ENCODE peak calls at places on chromosomes 7 and 10, in four cellular contexts. One of them, this sample, is unnamed.

GRCh38 chr10:13559124-13559700 is 27.6 kb upstream of the PRPF18 start:
- DNase-seq in astrocyte: no peak
- DNase-seq in CD8-positive, alpha-beta memory T cell: no peak
- DNase-seq in fibroblast of lung: no peak
- DNase-seq in this sample: no peak

GRCh38 chr7:85600425-85600824 is 413.6 kb upstream of the SEMA3D start:
- DNase-seq in astrocyte: no peak
- DNase-seq in fibroblast of lung: peak
- DNase-seq in CD8-positive, alpha-beta memory T cell: no peak
- DNase-seq in this sample: no peak

GRCh38 chr7:116730097-116731018 is 58.4 kb downstream of the MET start:
- DNase-seq in CD8-positive, alpha-beta memory T cell: no peak
- DNase-seq in astrocyte: no peak
- DNase-seq in fibroblast of lung: no peak
- DNase-seq in this sample: no peak

GRCh38 chr10:6700066-6700465 is 120.0 kb upstream of the PRKCQ start:
- DNase-seq in fibroblast of lung: no peak
- DNase-seq in astrocyte: no peak
- DNase-seq in CD8-positive, alpha-beta memory T cell: no peak
- DNase-seq in this sample: no peak

GRCh38 chr10:43233601-43234430 is 33.0 kb downstream of the RASGEF1A start:
- DNase-seq in CD8-positive, alpha-beta memory T cell: no peak
- DNase-seq in astrocyte: no peak
- DNase-seq in fibroblast of lung: no peak
- DNase-seq in this sample: no peak

GRCh38 chr10:72173635-72174296 is 42.0 kb upstream of the ANAPC16 start:
- DNase-seq in astrocyte: peak
- DNase-seq in fibroblast of lung: peak
- DNase-seq in CD8-positive, alpha-beta memory T cell: no peak
- DNase-seq in this sample: no peak

GRCh38 chr10:5546891-5547683 is 22.3 kb downstream of the CALML3 start:
- DNase-seq in CD8-positive, alpha-beta memory T cell: no peak
- DNase-seq in astrocyte: peak
- DNase-seq in fibroblast of lung: no peak
- DNase-seq in this sample: peak

GRCh38 chr10:68989317-68989990 is 851 bp downstream of the KIFBP start:
- DNase-seq in astrocyte: peak
- DNase-seq in fibroblast of lung: peak
- DNase-seq in CD8-positive, alpha-beta memory T cell: no peak
- DNase-seq in this sample: no peak

GRCh38 chr10:123970207-123970926 is 78.8 kb upstream of the CPXM2 start:
- DNase-seq in astrocyte: no peak
- DNase-seq in CD8-positive, alpha-beta memory T cell: no peak
- DNase-seq in fibroblast of lung: no peak
- DNase-seq in this sample: no peak

GRCh38 chr7:63043657-63044543 is 954.7 kb upstream of the ZNF722 start:
- DNase-seq in fibroblast of lung: no peak
- DNase-seq in astrocyte: no peak
- DNase-seq in CD8-positive, alpha-beta memory T cell: no peak
- DNase-seq in this sample: no peak

GRCh38 chr10:33333260-33334169 is 952 bp downstream of the NRP1 start:
- DNase-seq in fibroblast of lung: no peak
- DNase-seq in CD8-positive, alpha-beta memory T cell: peak
- DNase-seq in astrocyte: peak
- DNase-seq in this sample: no peak

GRCh38 chr10:128209862-128210214 is 83.6 kb upstream of the MKI67 start:
- DNase-seq in astrocyte: no peak
- DNase-seq in CD8-positive, alpha-beta memory T cell: no peak
- DNase-seq in fibroblast of lung: no peak
- DNase-seq in this sample: no peak

GRCh38 chr10:124878457-124878739 is 63.5 kb upstream of the ZRANB1 start:
- DNase-seq in fibroblast of lung: no peak
- DNase-seq in astrocyte: no peak
- DNase-seq in CD8-positive, alpha-beta memory T cell: no peak
- DNase-seq in this sample: no peak

GRCh38 chr10:29501692-29502091 is 133.1 kb downstream of the SVIL start:
- DNase-seq in astrocyte: peak
- DNase-seq in fibroblast of lung: peak
- DNase-seq in CD8-positive, alpha-beta memory T cell: no peak
- DNase-seq in this sample: peak

GRCh38 chr10:64076322-64076940 is 555.2 kb downstream of the REEP3 start:
- DNase-seq in astrocyte: no peak
- DNase-seq in CD8-positive, alpha-beta memory T cell: no peak
- DNase-seq in fibroblast of lung: no peak
- DNase-seq in this sample: no peak

GRCh38 chr7:98357751-98358161 is 43.1 kb downstream of the BAIAP2L1 start:
- DNase-seq in fibroblast of lung: peak
- DNase-seq in astrocyte: peak
- DNase-seq in CD8-positive, alpha-beta memory T cell: no peak
- DNase-seq in this sample: peak

GRCh38 chr10:124935946-124936345 is 6.0 kb upstream of the ZRANB1 start:
- DNase-seq in astrocyte: no peak
- DNase-seq in CD8-positive, alpha-beta memory T cell: no peak
- DNase-seq in fibroblast of lung: no peak
- DNase-seq in this sample: no peak

GRCh38 chr10:95503526-95503925 is 57.6 kb downstream of the SORBS1 start:
- DNase-seq in astrocyte: no peak
- DNase-seq in fibroblast of lung: no peak
- DNase-seq in CD8-positive, alpha-beta memory T cell: no peak
- DNase-seq in this sample: no peak

GRCh38 chr7:6166443-6166871 is 106.0 kb downstream of the CYTH3 start:
- DNase-seq in CD8-positive, alpha-beta memory T cell: no peak
- DNase-seq in fibroblast of lung: no peak
- DNase-seq in astrocyte: no peak
- DNase-seq in this sample: no peak

GRCh38 chr10:43225787-43226153 is 41.1 kb downstream of the RASGEF1A start:
- DNase-seq in astrocyte: no peak
- DNase-seq in CD8-positive, alpha-beta memory T cell: peak
- DNase-seq in fibroblast of lung: no peak
- DNase-seq in this sample: no peak